ENCODE peak calls at places on chromosomes 5 and 9, in seven cellular contexts. One of them, this sample, is unnamed. For H3K4me1, the result is how much of the 10 kb centered on the place peaks cover.

GRCh38 chr9:127178646-127179632 is 56.5 kb upstream of the ANGPTL2 start:
- DNase-seq in HCT116: no peak
- DNase-seq in stomach: peak
- DNase-seq in K562: no peak
- DNase-seq in esophagus muscularis mucosa: no peak
- DNase-seq in transverse colon: peak
- DNase-seq in spleen: peak
- DNase-seq in this sample: no peak

GRCh38 chr9:106482733-106483132 is 380.2 kb upstream of the ZNF462 start:
- DNase-seq in HCT116: no peak
- DNase-seq in stomach: no peak
- DNase-seq in K562: no peak
- DNase-seq in esophagus muscularis mucosa: peak
- DNase-seq in transverse colon: no peak
- DNase-seq in spleen: no peak
- DNase-seq in this sample: no peak

GRCh38 chr9:85425153-85425611 is 316.6 kb downstream of the AGTPBP1 start:
- DNase-seq in HCT116: peak
- DNase-seq in stomach: peak
- DNase-seq in K562: peak
- DNase-seq in esophagus muscularis mucosa: no peak
- DNase-seq in transverse colon: peak
- DNase-seq in spleen: no peak
- DNase-seq in this sample: no peak

GRCh38 chr5:154047324-154047723 is 8.6 kb downstream of the MFAP3 start:
- DNase-seq in HCT116: no peak
- DNase-seq in stomach: no peak
- DNase-seq in K562: no peak
- DNase-seq in esophagus muscularis mucosa: no peak
- DNase-seq in transverse colon: no peak
- DNase-seq in spleen: no peak
- DNase-seq in this sample: no peak

GRCh38 chr5:169289520-169289919 is 11.4 kb downstream of the SLIT3 start:
- DNase-seq in HCT116: no peak
- DNase-seq in stomach: no peak
- DNase-seq in K562: no peak
- DNase-seq in esophagus muscularis mucosa: no peak
- DNase-seq in transverse colon: no peak
- DNase-seq in spleen: no peak
- DNase-seq in this sample: no peak

GRCh38 chr9:97514531-97514930 is 13.1 kb downstream of the TMOD1 start:
- DNase-seq in HCT116: no peak
- DNase-seq in stomach: no peak
- DNase-seq in K562: no peak
- DNase-seq in esophagus muscularis mucosa: no peak
- DNase-seq in transverse colon: no peak
- DNase-seq in spleen: no peak
- DNase-seq in this sample: no peak

GRCh38 chr9:76459691-76460635 is 981 bp downstream of the GCNT1 start:
- DNase-seq in HCT116: peak
- DNase-seq in stomach: peak
- DNase-seq in K562: peak
- DNase-seq in esophagus muscularis mucosa: no peak
- DNase-seq in transverse colon: peak
- DNase-seq in spleen: peak
- DNase-seq in this sample: no peak

GRCh38 chr5:8429778-8430758 is 561.1 kb downstream of the MTRR start:
- DNase-seq in HCT116: no peak
- DNase-seq in stomach: no peak
- DNase-seq in K562: no peak
- DNase-seq in esophagus muscularis mucosa: no peak
- DNase-seq in transverse colon: no peak
- DNase-seq in spleen: no peak
- DNase-seq in this sample: no peak

GRCh38 chr9:117516676-117517632 is 102.1 kb upstream of the ASTN2 start:
- DNase-seq in HCT116: no peak
- DNase-seq in stomach: peak
- DNase-seq in K562: no peak
- DNase-seq in esophagus muscularis mucosa: no peak
- DNase-seq in transverse colon: no peak
- DNase-seq in spleen: no peak
- DNase-seq in this sample: no peak

GRCh38 chr9:21994526-21994995 is at the start of gene CDKN2B-AS1:
- DNase-seq in HCT116: peak
- DNase-seq in stomach: peak
- DNase-seq in K562: no peak
- DNase-seq in esophagus muscularis mucosa: no peak
- DNase-seq in transverse colon: peak
- DNase-seq in spleen: peak
- DNase-seq in this sample: no peak

GRCh38 chr9:109319072-109319630 is 1.7 kb downstream of the EPB41L4B start:
- DNase-seq in HCT116: no peak
- DNase-seq in stomach: peak
- DNase-seq in K562: no peak
- DNase-seq in esophagus muscularis mucosa: no peak
- DNase-seq in transverse colon: peak
- DNase-seq in spleen: no peak
- DNase-seq in this sample: no peak

GRCh38 chr9:6247266-6247665 is 31.7 kb downstream of the IL33 start:
- DNase-seq in HCT116: no peak
- DNase-seq in stomach: no peak
- DNase-seq in K562: no peak
- DNase-seq in esophagus muscularis mucosa: no peak
- DNase-seq in transverse colon: no peak
- DNase-seq in spleen: no peak
- DNase-seq in this sample: no peak

GRCh38 chr9:20941177-20941690 is 90.2 kb downstream of the HACD4 start:
- DNase-seq in HCT116: peak
- DNase-seq in stomach: peak
- DNase-seq in K562: no peak
- DNase-seq in esophagus muscularis mucosa: no peak
- DNase-seq in transverse colon: peak
- DNase-seq in spleen: no peak
- DNase-seq in this sample: no peak

GRCh38 chr5:53008751-53009150 is 19.6 kb downstream of the ITGA2 start:
- DNase-seq in HCT116: peak
- DNase-seq in stomach: no peak
- DNase-seq in K562: no peak
- DNase-seq in esophagus muscularis mucosa: no peak
- DNase-seq in transverse colon: no peak
- DNase-seq in spleen: no peak
- DNase-seq in this sample: no peak

GRCh38 chr9:131804826-131805225 is 65.0 kb upstream of the RAPGEF1 start:
- DNase-seq in HCT116: no peak
- DNase-seq in stomach: no peak
- DNase-seq in K562: no peak
- DNase-seq in esophagus muscularis mucosa: no peak
- DNase-seq in transverse colon: no peak
- DNase-seq in spleen: no peak
- DNase-seq in this sample: no peak

GRCh38 chr5:71737931-71738539 is 19.0 kb downstream of the CARTPT start:
- DNase-seq in HCT116: no peak
- DNase-seq in stomach: no peak
- DNase-seq in K562: no peak
- DNase-seq in esophagus muscularis mucosa: peak
- DNase-seq in transverse colon: no peak
- DNase-seq in spleen: no peak
- DNase-seq in this sample: no peak

GRCh38 chr5:119398713-119399492 is 43.1 kb downstream of the TNFAIP8 start:
- DNase-seq in HCT116: no peak
- DNase-seq in stomach: peak
- DNase-seq in K562: no peak
- DNase-seq in esophagus muscularis mucosa: no peak
- DNase-seq in transverse colon: peak
- DNase-seq in spleen: no peak
- DNase-seq in this sample: no peak

GRCh38 chr5:33369470-33370134 is 71.2 kb upstream of the TARS1 start:
- DNase-seq in HCT116: no peak
- DNase-seq in stomach: no peak
- DNase-seq in K562: no peak
- DNase-seq in esophagus muscularis mucosa: no peak
- DNase-seq in transverse colon: no peak
- DNase-seq in spleen: no peak
- DNase-seq in this sample: no peak

GRCh38 chr5:142571351-142571750 is 114.5 kb downstream of the FGF1 start:
- DNase-seq in HCT116: no peak
- DNase-seq in stomach: no peak
- DNase-seq in K562: no peak
- DNase-seq in esophagus muscularis mucosa: no peak
- DNase-seq in transverse colon: no peak
- DNase-seq in spleen: no peak
- DNase-seq in this sample: no peak

GRCh38 chr9:88313364-88314220 is 74.7 kb upstream of the SPIN1 start:
- DNase-seq in HCT116: no peak
- DNase-seq in stomach: no peak
- DNase-seq in K562: no peak
- DNase-seq in esophagus muscularis mucosa: no peak
- DNase-seq in transverse colon: no peak
- DNase-seq in spleen: no peak
- DNase-seq in this sample: no peak

GRCh38 chr5:107670028-107670926 is 460 bp downstream of the EFNA5 start:
- DNase-seq in HCT116: no peak
- DNase-seq in stomach: peak
- DNase-seq in K562: no peak
- DNase-seq in esophagus muscularis mucosa: no peak
- DNase-seq in transverse colon: peak
- DNase-seq in spleen: peak
- DNase-seq in this sample: no peak

GRCh38 chr9:132114102-132114707 is 34.5 kb upstream of the MED27 start:
- DNase-seq in HCT116: no peak
- DNase-seq in stomach: peak
- DNase-seq in K562: peak
- DNase-seq in esophagus muscularis mucosa: no peak
- DNase-seq in transverse colon: peak
- DNase-seq in spleen: no peak
- DNase-seq in this sample: no peak

GRCh38 chr5:140142802-140143201 is 17.1 kb downstream of the IGIP start:
- DNase-seq in HCT116: no peak
- DNase-seq in stomach: no peak
- DNase-seq in K562: no peak
- DNase-seq in esophagus muscularis mucosa: peak
- DNase-seq in transverse colon: no peak
- DNase-seq in spleen: no peak
- DNase-seq in this sample: no peak
- TF ChIP-seq POLR2A in HCT116: no peak
- TF ChIP-seq POLR2A in stomach: no peak
- TF ChIP-seq POLR2A in K562: no peak
- TF ChIP-seq POLR2A in esophagus muscularis mucosa: no peak
- TF ChIP-seq POLR2A in transverse colon: no peak
- TF ChIP-seq POLR2A in spleen: no peak
- TF ChIP-seq POLR2A in this sample: no peak

DNA sequence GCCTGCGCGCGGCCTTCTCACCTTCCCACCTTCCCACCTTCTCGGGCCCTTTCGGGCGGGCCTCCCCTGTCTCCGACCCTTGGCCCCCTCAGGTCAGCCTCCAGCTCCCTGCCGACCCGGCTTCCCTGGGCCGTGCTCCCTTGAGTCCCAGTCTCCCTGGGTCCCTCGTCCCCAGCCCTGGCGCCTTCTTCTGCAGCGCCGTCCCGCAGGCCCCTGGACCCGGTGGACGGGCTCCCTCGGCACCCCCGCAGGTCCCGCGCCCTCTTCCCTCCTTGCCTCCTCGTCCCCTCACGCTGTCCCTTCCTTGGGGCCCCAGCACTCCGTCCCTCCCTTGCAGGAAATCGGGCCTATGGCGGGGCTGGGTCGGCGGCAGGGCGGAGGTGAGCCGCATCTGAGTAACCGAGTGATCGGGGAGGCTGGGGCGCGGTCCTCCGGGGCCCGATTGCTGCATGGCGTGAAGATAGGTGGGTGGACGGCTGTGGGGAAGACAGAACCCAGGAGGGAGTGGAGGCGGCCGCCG is 7.6 kb downstream of the ARPC5L start:
- DNase-seq in HCT116: no peak
- DNase-seq in stomach: peak
- DNase-seq in K562: peak
- DNase-seq in esophagus muscularis mucosa: no peak
- DNase-seq in transverse colon: peak
- DNase-seq in spleen: peak
- DNase-seq in this sample: no peak
- H3K4me1 ChIP-seq in HCT116: under half
- H3K4me1 ChIP-seq in stomach: half or more
- H3K4me1 ChIP-seq in K562: half or more
- H3K4me1 ChIP-seq in esophagus muscularis mucosa: half or more
- H3K4me1 ChIP-seq in transverse colon: under half
- H3K4me1 ChIP-seq in spleen: half or more
- H3K4me1 ChIP-seq in this sample: half or more

DNA sequence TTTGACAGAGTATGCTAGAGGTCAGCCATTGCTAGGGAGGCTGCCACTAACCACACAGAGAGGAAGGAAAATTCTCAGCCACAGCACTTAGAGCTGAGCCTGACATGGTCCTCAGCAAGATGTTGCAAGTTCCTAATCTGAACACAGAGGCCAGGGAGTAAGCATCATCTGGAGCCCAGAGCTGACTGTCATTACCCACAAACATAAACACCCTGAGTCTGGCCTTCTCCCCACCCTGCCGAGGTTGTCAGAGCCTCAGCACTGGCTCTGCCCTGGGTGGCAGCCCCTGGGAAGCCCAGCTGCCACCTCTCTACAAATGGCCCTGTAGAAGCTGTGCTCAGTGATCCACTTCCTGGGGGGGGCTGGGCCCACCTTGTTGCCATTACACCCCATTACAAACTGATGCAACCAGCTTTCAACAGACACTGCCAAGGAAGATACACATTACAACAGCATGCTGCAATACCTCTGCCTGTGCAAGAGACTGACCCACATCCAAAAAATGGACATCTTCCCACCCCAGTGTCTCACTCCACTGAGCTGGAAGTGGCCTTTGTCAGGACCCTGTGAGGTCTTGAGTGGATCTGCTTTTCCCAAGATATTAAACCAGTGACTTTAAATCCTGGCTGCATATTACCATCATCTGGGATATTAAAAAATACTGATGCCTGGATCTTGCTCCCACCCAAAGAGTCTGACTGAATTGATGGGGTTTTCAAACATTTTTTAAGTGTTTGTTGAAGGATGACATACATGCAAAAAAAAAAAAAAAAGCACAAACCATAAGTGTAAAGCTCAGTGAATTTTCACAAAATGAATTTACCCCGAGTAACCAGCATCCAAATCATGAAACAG is 33.0 kb downstream of the IRF1 start:
- DNase-seq in HCT116: no peak
- DNase-seq in stomach: peak
- DNase-seq in K562: no peak
- DNase-seq in esophagus muscularis mucosa: no peak
- DNase-seq in transverse colon: peak
- DNase-seq in spleen: peak
- DNase-seq in this sample: no peak
- H3K27ac ChIP-seq in HCT116: no peak
- H3K27ac ChIP-seq in stomach: peak
- H3K27ac ChIP-seq in K562: no peak
- H3K27ac ChIP-seq in esophagus muscularis mucosa: peak
- H3K27ac ChIP-seq in transverse colon: peak
- H3K27ac ChIP-seq in spleen: peak
- H3K27ac ChIP-seq in this sample: peak

GRCh38 chr5:160165137-160166068 is 46.2 kb upstream of the PWWP2A start:
- DNase-seq in HCT116: peak
- DNase-seq in stomach: peak
- DNase-seq in K562: no peak
- DNase-seq in esophagus muscularis mucosa: no peak
- DNase-seq in transverse colon: peak
- DNase-seq in spleen: peak
- DNase-seq in this sample: peak
- TF ChIP-seq POLR2A in HCT116: peak
- TF ChIP-seq POLR2A in stomach: no peak
- TF ChIP-seq POLR2A in K562: no peak
- TF ChIP-seq POLR2A in esophagus muscularis mucosa: no peak
- TF ChIP-seq POLR2A in transverse colon: no peak
- TF ChIP-seq POLR2A in spleen: no peak
- TF ChIP-seq POLR2A in this sample: no peak

GRCh38 chr5:151212361-151212899 is 11.5 kb downstream of the CCDC69 start:
- DNase-seq in HCT116: no peak
- DNase-seq in stomach: no peak
- DNase-seq in K562: no peak
- DNase-seq in esophagus muscularis mucosa: no peak
- DNase-seq in transverse colon: no peak
- DNase-seq in spleen: no peak
- DNase-seq in this sample: peak
- H3K4me1 ChIP-seq in HCT116: under half
- H3K4me1 ChIP-seq in stomach: half or more
- H3K4me1 ChIP-seq in K562: under half
- H3K4me1 ChIP-seq in esophagus muscularis mucosa: half or more
- H3K4me1 ChIP-seq in transverse colon: under half
- H3K4me1 ChIP-seq in spleen: half or more
- H3K4me1 ChIP-seq in this sample: half or more